ENCODE peak calls at places on chromosomes 5 and 9, in six cellular contexts. K is skeletal muscle cell; Z is CD4-positive, CD25-positive, alpha-beta regulatory T cell; C is cardiac fibroblast; M is CD8-positive, alpha-beta memory T cell; V is cardiac muscle cell. O is an unnamed sample.
A peak's percentile ranks its signal among the peaks of the same experiment; 100 is the strongest.

GRCh38 chr5:137808503-137809135 is 54.5 kb upstream of the HNRNPA0 start:
- DNase-seq in V (peak; percentile 18), M (no peak), C (no peak), Z (no peak), K (no peak), O (no peak)

GRCh38 chr5:116507051-116507537 is 67.5 kb downstream of the SEMA6A start:
- DNase-seq in M (no peak), K (peak; percentile 85), V (peak; percentile 51), Z (no peak), C (peak; percentile 17), O (no peak)

GRCh38 chr9:109498195-109499060 is at the start of gene PTPN3:
- DNase-seq in Z (no peak), K (no peak), M (no peak), V (no peak), C (no peak), O (no peak)

GRCh38 chr9:73204910-73205309 is 53.2 kb downstream of the ANXA1 start:
- DNase-seq in C (no peak), M (no peak), K (no peak), V (no peak), Z (no peak), O (no peak)

GRCh38 chr5:82513739-82514138 is 235.6 kb upstream of the RPS23 start:
- DNase-seq in C (no peak), V (no peak), K (no peak), M (no peak), Z (no peak), O (no peak)

GRCh38 chr5:79011219-79011836 is 26.2 kb upstream of the ARSB start:
- DNase-seq in V (peak; percentile 53), K (no peak), Z (peak; percentile 16), M (no peak), C (peak; percentile 83), O (no peak)

GRCh38 chr5:159548517-159548916 is 218.2 kb upstream of the IL12B start:
- DNase-seq in Z (no peak), M (no peak), C (no peak), V (no peak), K (no peak), O (no peak)

GRCh38 chr9:104758974-104759373 is 5.0 kb upstream of the NIPSNAP3B start:
- DNase-seq in V (no peak), K (no peak), M (no peak), Z (no peak), C (no peak), O (no peak)

GRCh38 chr5:80407735-80408474 is at the start of gene ZFYVE16:
- DNase-seq in M (peak; percentile 96), K (peak; percentile 86), C (peak; percentile 98), Z (peak; percentile 97), V (peak; percentile 98), O (peak; percentile 93)

GRCh38 chr5:95940758-95941682 is 20.6 kb downstream of the ELL2 start:
- DNase-seq in K (no peak), M (no peak), V (peak; percentile 38), Z (no peak), C (peak; percentile 56), O (no peak)

GRCh38 chr5:154474267-154474956 is 3.6 kb downstream of the HAND1 start:
- DNase-seq in Z (no peak), V (no peak), M (no peak), K (no peak), C (no peak), O (no peak)

GRCh38 chr5:154477382-154478223 is 424 bp downstream of the HAND1 start:
- DNase-seq in Z (no peak), C (peak; percentile 17), M (no peak), K (no peak), V (no peak), O (no peak)

GRCh38 chr5:154476343-154477213 is 1.4 kb downstream of the HAND1 start:
- DNase-seq in C (no peak), M (no peak), K (no peak), V (no peak), Z (no peak), O (no peak)

GRCh38 chr5:154474957-154475334 is 3.1 kb downstream of the HAND1 start:
- DNase-seq in M (no peak), C (no peak), Z (no peak), K (no peak), V (no peak), O (no peak)

GRCh38 chr5:154475613-154476342 is 2.2 kb downstream of the HAND1 start:
- DNase-seq in C (no peak), Z (no peak), K (no peak), M (no peak), V (no peak), O (no peak)
- H3K4me3 ChIP-seq in C (no peak overlapping the region), Z (no peak overlapping the region), K (no peak overlapping the region), M (no peak overlapping the region), V (peak overlapping the region; percentile 57), O (no peak overlapping the region)

DNA sequence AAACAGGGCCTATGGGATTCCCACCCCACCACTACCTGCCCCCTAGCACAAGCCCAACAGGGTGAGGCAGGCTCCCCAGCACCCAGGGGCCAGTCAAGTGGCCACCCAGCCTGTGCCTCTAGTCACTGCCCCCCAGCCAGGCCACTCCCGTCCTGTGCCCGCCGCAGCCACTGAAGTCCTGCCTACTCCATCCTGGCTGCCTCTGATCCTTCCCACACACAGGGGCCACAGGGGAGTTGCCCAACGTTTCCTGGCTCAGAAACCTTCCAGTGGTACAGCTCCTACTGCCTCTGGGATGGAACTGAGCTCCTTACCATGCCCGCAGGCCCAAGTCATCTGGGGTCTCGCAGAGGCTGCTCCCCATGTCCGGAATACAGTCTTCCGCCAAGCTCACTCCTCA is 70.2 kb upstream of the STXBP1 start:
- DNase-seq in V (peak; percentile 85), K (peak; percentile 52), C (peak; percentile 80), M (no peak), Z (no peak), O (no peak)
- H3K4me3 ChIP-seq in V (no peak overlapping the region), K (no peak overlapping the region), C (no peak overlapping the region), M (no peak overlapping the region), Z (no peak overlapping the region), O (no peak overlapping the region)

GRCh38 chr5:126355940-126356339 is 67.3 kb upstream of the GRAMD2B start:
- DNase-seq in C (no peak), Z (no peak), V (no peak), K (no peak), M (no peak), O (no peak)
- H3K4me3 ChIP-seq in C (no peak overlapping the region), Z (no peak overlapping the region), V (no peak overlapping the region), K (no peak overlapping the region), M (no peak overlapping the region), O (no peak overlapping the region)

GRCh38 chr5:141477815-141478214 is 2.0 kb downstream of the PCDHGC3 start:
- DNase-seq in M (no peak), V (no peak), Z (no peak), K (no peak), C (no peak), O (no peak)
- H3K4me3 ChIP-seq in M (no peak overlapping the region), V (no peak overlapping the region), Z (no peak overlapping the region), K (peak overlapping the region; percentile 73), C (peak overlapping the region; percentile 63), O (no peak overlapping the region)

DNA sequence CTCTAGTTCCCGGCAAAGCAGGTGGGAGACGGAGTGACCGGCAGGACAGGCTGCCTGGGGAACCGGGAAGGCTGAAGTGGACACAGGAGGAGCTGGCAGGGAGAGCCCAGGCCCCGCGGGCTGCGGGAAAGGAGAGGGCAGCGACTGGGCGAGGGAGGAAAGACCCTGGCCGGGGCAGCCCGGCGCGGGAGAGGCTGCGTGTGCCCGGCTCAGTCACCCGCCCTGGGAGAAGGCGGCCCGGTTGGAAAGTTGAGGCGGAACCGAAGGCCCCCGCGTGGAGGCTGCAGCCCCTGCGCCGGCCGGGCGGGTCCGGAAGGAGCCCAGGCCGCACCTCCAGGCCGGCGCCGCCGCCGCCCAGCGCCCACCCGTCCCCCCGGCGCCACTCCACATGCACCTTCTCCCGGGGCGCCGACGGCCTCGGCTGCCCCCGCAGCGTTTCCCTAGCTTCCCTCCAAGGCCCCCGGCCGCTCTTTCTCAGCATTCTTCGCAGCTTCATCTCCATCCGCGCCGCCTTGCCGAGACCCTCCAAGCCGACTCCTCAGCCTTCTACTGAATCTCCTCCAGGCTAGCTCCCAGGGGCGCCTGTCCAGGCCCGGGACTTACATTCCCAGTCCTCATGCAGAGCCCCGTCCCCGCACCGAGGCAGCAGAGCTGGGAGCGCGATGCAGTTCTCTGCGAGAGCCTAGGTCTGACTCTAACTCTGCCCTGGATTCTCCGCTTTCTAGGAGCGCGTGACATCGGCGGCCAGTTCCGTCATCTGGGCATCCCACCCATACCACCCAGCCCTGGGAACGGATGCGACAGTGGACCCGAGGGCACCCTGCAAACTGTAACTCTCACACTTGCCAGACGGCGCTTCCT is 152.0 kb downstream of the ERCC6L2 start:
- DNase-seq in Z (no peak), K (no peak), V (no peak), M (no peak), C (no peak), O (no peak)
- H3K4me3 ChIP-seq in Z (no peak overlapping the region), K (peak overlapping the region; percentile 26), V (no peak overlapping the region), M (peak overlapping the region; percentile 41), C (peak overlapping the region; percentile 24), O (peak overlapping the region; percentile 24)

GRCh38 chr5:172645271-172645670 is 4.2 kb downstream of the NEURL1B start:
- DNase-seq in K (no peak), M (no peak), Z (no peak), C (no peak), V (no peak), O (no peak)

GRCh38 chr5:172644229-172644628 is 3.2 kb downstream of the NEURL1B start:
- DNase-seq in C (no peak), M (no peak), Z (no peak), K (no peak), V (no peak), O (no peak)

GRCh38 chr5:172643392-172643871 is 2.4 kb downstream of the NEURL1B start:
- DNase-seq in V (no peak), Z (no peak), M (no peak), C (no peak), K (no peak), O (no peak)

GRCh38 chr5:172642926-172643325 is 1.9 kb downstream of the NEURL1B start:
- DNase-seq in Z (no peak), C (no peak), M (no peak), K (no peak), V (no peak), O (no peak)

DNA sequence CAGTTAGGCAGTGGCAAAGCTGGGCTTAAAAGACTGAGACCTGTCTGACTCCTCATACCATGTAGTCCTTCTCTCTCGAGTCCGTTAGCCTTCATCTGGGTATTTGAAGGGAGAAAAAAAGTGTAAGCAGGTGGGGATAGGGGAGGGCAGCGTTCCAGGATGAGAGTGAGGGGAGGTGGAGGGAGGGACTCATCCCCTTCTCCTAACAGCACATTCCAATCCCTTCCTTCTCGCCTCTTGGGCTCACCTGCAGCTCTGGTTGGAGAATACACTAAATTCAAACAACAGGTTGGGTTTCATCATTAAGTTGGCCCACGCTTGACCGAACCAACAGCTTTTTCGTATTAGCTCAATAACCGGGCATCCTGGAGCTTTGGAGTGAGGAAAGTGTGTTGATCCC is 3.6 kb downstream of the NEURL1B start:
- DNase-seq in C (no peak), Z (no peak), M (no peak), V (no peak), K (no peak), O (no peak)
- H3K4me3 ChIP-seq in C (no peak overlapping the region), Z (no peak overlapping the region), M (no peak overlapping the region), V (no peak overlapping the region), K (no peak overlapping the region), O (no peak overlapping the region)

GRCh38 chr5:1524481-1524798 is 680 bp upstream of the LPCAT1 start:
- DNase-seq in C (no peak), V (no peak), K (no peak), Z (no peak), M (no peak), O (no peak)
- H3K4me3 ChIP-seq in C (peak overlapping the region; percentile 75), V (peak overlapping the region; percentile 68), K (peak overlapping the region; percentile 67), Z (no peak overlapping the region), M (peak overlapping the region; percentile 54), O (peak overlapping the region; percentile 67)

GRCh38 chr5:107542428-107542827 is 128.3 kb downstream of the EFNA5 start:
- DNase-seq in V (peak; percentile 95), K (peak; percentile 97), C (peak; percentile 98), M (no peak), Z (no peak), O (no peak)
- H3K4me3 ChIP-seq in V (no peak overlapping the region), K (no peak overlapping the region), C (peak overlapping the region; percentile 28), M (no peak overlapping the region), Z (no peak overlapping the region), O (no peak overlapping the region)